ENCODE peak calls at places on chromosomes 7 and 10, in nine cellular contexts. B is GM12891, J is GM12892, I is prostate gland, S is upper lobe of left lung, C is GM23338, L is GM12878, U is H1, Y is esophagus muscularis mucosa. W is an unnamed sample.

GRCh38 chr10:13587367-13587766 is 602 bp downstream of the PRPF18 start:
- DNase-seq in U (peak), S (no peak), J (no peak), I (no peak), B (peak), Y (no peak), C (peak), L (no peak), W (peak)

GRCh38 chr10:114649217-114649906 is 8.7 kb downstream of the ABLIM1 start:
- DNase-seq in B (no peak), I (no peak), Y (no peak), C (no peak), S (no peak), J (no peak), U (no peak), L (no peak), W (no peak)

GRCh38 chr10:125266966-125267365 is 106.6 kb upstream of the CTBP2 start:
- DNase-seq in I (no peak), C (no peak), J (no peak), B (no peak), S (no peak), U (no peak), Y (no peak), L (no peak), W (no peak)

GRCh38 chr10:80324086-80324485 is 32.5 kb downstream of the DYDC1 start:
- DNase-seq in Y (no peak), S (no peak), U (no peak), C (no peak), B (no peak), J (no peak), L (no peak), I (no peak), W (no peak)

GRCh38 chr10:124145109-124145860 is 51.9 kb upstream of the CHST15 start:
- DNase-seq in Y (no peak), I (no peak), C (no peak), S (peak), L (no peak), J (no peak), B (no peak), U (no peak), W (peak)

GRCh38 chr10:92395271-92395670 is 104.3 kb downstream of the MARCHF5 start:
- DNase-seq in U (no peak), L (no peak), J (no peak), S (no peak), B (no peak), C (no peak), Y (no peak), I (no peak), W (no peak)

GRCh38 chr10:103748020-103748419 is 107.4 kb downstream of the SH3PXD2A start:
- DNase-seq in U (no peak), B (no peak), Y (no peak), C (no peak), J (no peak), S (no peak), L (no peak), I (no peak), W (no peak)

GRCh38 chr10:74194545-74194944 is 43.5 kb downstream of the ADK start:
- DNase-seq in S (no peak), C (no peak), Y (no peak), U (no peak), B (no peak), L (no peak), I (no peak), J (no peak), W (no peak)

GRCh38 chr7:105642264-105642663 is 61.0 kb upstream of the EFCAB10 start:
- DNase-seq in I (no peak), L (no peak), C (no peak), J (no peak), Y (no peak), S (no peak), U (no peak), B (no peak), W (no peak)

GRCh38 chr7:76427635-76428034 is 2.9 kb downstream of the ZP3 start:
- DNase-seq in L (no peak), I (no peak), U (no peak), Y (peak), J (no peak), B (no peak), C (no peak), S (peak), W (no peak)

GRCh38 chr10:79057481-79058275 is 11.1 kb upstream of the ZMIZ1 start:
- DNase-seq in I (no peak), U (no peak), C (no peak), B (no peak), S (peak), Y (no peak), L (no peak), J (no peak), W (peak)

GRCh38 chr7:2924866-2925840 is 81.0 kb upstream of the GNA12 start:
- DNase-seq in J (no peak), S (no peak), I (no peak), Y (no peak), B (no peak), L (no peak), C (no peak), U (no peak), W (peak)

GRCh38 chr10:56318816-56319215 is 42.2 kb downstream of the ZWINT start:
- DNase-seq in Y (no peak), L (no peak), J (no peak), C (no peak), I (no peak), S (no peak), U (no peak), B (no peak), W (no peak)

GRCh38 chr7:128841961-128842673 is 11.9 kb downstream of the FLNC start:
- DNase-seq in S (peak), J (peak), I (no peak), Y (no peak), C (peak), L (no peak), U (peak), B (peak), W (no peak)

GRCh38 chr10:82190432-82191260 is 315.7 kb downstream of the NRG3 start:
- DNase-seq in J (no peak), S (no peak), L (no peak), B (no peak), Y (no peak), C (no peak), U (no peak), I (no peak), W (no peak)

GRCh38 chr7:157188091-157188665 is 49.5 kb downstream of the UBE3C start:
- DNase-seq in B (no peak), S (no peak), U (no peak), L (no peak), I (no peak), Y (peak), J (no peak), C (no peak), W (no peak)
- TF ChIP-seq POLR2AphosphoS5 in B (no peak), S (no peak), U (no peak), L (no peak), I (no peak), Y (no peak), J (no peak), C (no peak), W (no peak)

DNA sequence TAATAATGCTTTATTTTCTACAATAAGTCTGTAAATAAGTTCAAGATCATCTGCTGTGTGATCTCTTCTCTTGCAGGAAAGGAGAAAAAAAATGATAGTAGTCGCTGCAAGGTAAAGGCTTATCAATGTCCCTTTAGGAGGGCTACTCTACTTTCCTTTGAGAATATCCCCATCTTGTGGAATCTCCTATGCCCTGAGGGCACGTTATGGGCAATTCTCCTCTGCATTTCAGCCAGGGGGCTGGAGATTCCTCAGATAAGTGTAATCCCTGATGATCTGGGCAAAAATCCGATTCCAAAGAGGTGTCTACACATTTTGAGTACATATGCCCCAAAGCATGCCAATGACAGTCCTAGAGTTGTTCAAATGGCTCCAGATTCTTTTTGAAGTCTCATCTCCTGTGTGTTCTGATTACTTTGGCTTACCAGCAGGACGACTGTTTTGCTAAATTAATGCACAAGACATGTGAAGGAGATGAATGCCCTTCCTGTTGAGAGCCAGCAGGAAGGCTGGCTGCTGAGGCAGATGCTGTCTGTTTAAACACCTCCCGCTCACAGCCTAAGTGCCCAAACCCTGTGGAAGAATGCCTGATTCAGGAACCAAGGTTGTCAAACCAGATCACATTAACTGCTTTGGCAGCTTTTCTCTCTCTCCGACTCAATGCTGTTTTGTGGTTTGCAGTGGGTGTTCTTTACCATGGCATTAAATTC is 171.2 kb upstream of the COL1A2 start:
- DNase-seq in C (peak), L (no peak), Y (no peak), S (no peak), U (peak), J (no peak), I (no peak), B (no peak), W (no peak)
- TF ChIP-seq POLR2AphosphoS5 in C (no peak), L (no peak), Y (no peak), S (no peak), U (peak), J (no peak), I (no peak), B (no peak), W (no peak)

GRCh38 chr7:152117356-152117755 is 91.9 kb downstream of the GALNT11 start:
- DNase-seq in C (no peak), I (no peak), U (no peak), Y (peak), J (no peak), B (no peak), L (no peak), S (no peak), W (no peak)

GRCh38 chr7:152120210-152120609 is 94.7 kb downstream of the GALNT11 start:
- DNase-seq in C (no peak), J (no peak), L (no peak), B (no peak), U (no peak), S (no peak), I (no peak), Y (peak), W (no peak)

GRCh38 chr7:152122540-152122939 is 97.1 kb downstream of the GALNT11 start:
- DNase-seq in S (no peak), Y (no peak), B (no peak), L (no peak), I (no peak), U (no peak), C (no peak), J (no peak), W (no peak)

GRCh38 chr7:152120776-152121175 is 95.3 kb downstream of the GALNT11 start:
- DNase-seq in L (no peak), S (no peak), Y (peak), U (no peak), B (no peak), J (no peak), I (no peak), C (no peak), W (no peak)

GRCh38 chr7:152121432-152121831 is 96.0 kb downstream of the GALNT11 start:
- DNase-seq in Y (peak), J (no peak), L (no peak), S (no peak), U (no peak), I (no peak), B (no peak), C (no peak), W (no peak)
- TF ChIP-seq POLR2AphosphoS5 in Y (no peak), J (no peak), L (no peak), S (no peak), U (no peak), I (no peak), B (no peak), C (no peak), W (no peak)

GRCh38 chr10:121527690-121528089 is 70.6 kb downstream of the FGFR2 start:
- DNase-seq in J (no peak), B (no peak), S (peak), L (no peak), C (no peak), Y (no peak), U (no peak), I (no peak), W (no peak)
- TF ChIP-seq POLR2AphosphoS5 in J (no peak), B (no peak), S (no peak), L (no peak), C (no peak), Y (peak), U (no peak), I (no peak), W (no peak)

GRCh38 chr10:101816913-101817541 is 1.2 kb downstream of the OGA start:
- DNase-seq in L (no peak), C (no peak), U (peak), J (no peak), Y (no peak), S (no peak), I (no peak), B (no peak), W (no peak)

GRCh38 chr10:101816375-101816773 is 1.9 kb downstream of the OGA start:
- DNase-seq in U (no peak), J (no peak), B (no peak), I (no peak), C (no peak), S (no peak), Y (no peak), L (no peak), W (no peak)

GRCh38 chr10:101818119-101818957 is at the start of gene OGA:
- DNase-seq in L (peak), I (peak), J (peak), S (peak), Y (peak), C (peak), U (peak), B (peak), W (peak)

GRCh38 chr10:101818958-101819633 is 852 bp upstream of the OGA start:
- DNase-seq in Y (no peak), C (peak), I (peak), J (no peak), U (no peak), S (peak), L (no peak), B (no peak), W (peak)

DNA sequence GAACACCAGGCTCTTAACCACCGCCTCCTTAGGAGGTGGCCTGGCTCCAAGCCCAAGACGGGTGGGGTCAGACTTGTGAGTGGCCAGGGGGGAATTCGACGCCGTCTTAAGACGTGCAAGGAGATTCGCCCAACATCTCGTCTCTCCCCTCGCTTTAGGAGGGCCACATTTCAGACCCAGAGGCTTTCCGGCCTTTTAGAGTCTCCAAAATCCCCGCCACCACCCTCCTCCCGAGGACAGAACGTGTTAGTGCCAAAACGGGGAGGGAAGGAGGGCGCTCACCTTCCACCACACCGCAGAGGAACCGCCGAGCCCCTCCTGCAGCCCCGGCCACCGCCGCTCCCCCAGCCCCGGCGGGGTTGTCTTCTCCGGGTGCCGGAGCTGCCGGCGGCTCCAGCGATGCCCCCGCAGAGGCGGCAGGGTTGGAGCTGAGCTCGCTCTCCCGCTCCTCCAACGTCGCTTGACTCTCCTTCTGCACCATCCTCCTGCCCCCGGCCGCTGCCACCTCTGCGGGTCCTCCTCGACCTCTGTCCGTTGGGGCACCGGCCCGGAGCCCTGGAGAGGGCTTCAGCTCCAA is 614 bp downstream of the OGA start:
- DNase-seq in Y (peak), U (no peak), S (peak), B (no peak), I (peak), L (no peak), J (no peak), C (peak), W (peak)
- TF ChIP-seq POLR2AphosphoS5 in Y (peak), U (peak), S (peak), B (no peak), I (peak), L (no peak), J (no peak), C (no peak), W (no peak)

DNA sequence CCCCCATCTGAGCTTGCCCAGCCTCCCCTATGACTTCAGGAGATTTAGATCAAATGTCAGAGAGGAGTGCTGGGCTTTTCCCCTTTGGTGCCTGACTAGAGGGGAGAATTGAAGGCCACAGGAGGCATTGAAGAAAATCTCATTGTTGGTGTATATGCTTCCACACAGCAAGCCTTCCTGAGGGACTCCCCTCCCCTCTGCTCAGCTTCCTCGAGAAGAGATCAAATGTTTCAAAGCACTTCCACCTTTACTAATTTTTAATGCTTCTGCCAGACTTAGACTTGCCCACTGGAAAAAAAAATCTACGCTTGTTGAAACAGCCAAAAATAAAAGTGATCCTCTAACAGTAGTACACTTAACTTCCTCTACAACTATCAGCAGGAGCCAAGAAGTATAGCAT is 79.2 kb downstream of the FZD1 start:
- DNase-seq in B (no peak), L (no peak), S (no peak), U (no peak), I (no peak), J (no peak), Y (no peak), C (no peak), W (no peak)
- TF ChIP-seq POLR2AphosphoS5 in B (no peak), L (no peak), S (no peak), U (no peak), I (no peak), J (no peak), Y (no peak), C (no peak), W (no peak)

GRCh38 chr7:64308019-64308275 is 5.8 kb upstream of the ZNF736 start:
- DNase-seq in C (no peak), S (no peak), U (no peak), J (no peak), I (no peak), B (no peak), Y (no peak), L (no peak), W (peak)

GRCh38 chr7:64310426-64310825 is 3.3 kb upstream of the ZNF736 start:
- DNase-seq in L (no peak), S (no peak), J (no peak), B (no peak), Y (peak), C (no peak), U (no peak), I (no peak), W (no peak)

GRCh38 chr7:64312826-64313225 is 935 bp upstream of the ZNF736 start:
- DNase-seq in L (no peak), I (no peak), S (no peak), U (no peak), C (no peak), B (no peak), J (no peak), Y (no peak), W (no peak)

GRCh38 chr7:64307254-64308018 is 6.3 kb upstream of the ZNF736 start:
- DNase-seq in Y (peak), L (peak), C (peak), B (peak), S (peak), I (peak), J (peak), U (no peak), W (peak)
- TF ChIP-seq POLR2AphosphoS5 in Y (peak), L (peak), C (no peak), B (peak), S (peak), I (peak), J (no peak), U (no peak), W (peak)

W was measured in spleen.